ENCODE peak calls at places on chromosomes 13 and 19, in four cellular contexts. Q is GM12878, U is A673, D is suprapubic skin. N is an unnamed sample.

GRCh38 chr13:110390572-110390971 is 83.5 kb downstream of the COL4A2 start:
- DNase-seq in Q (no peak), U (no peak), D (no peak), N (peak; percentile 88)

GRCh38 chr19:41698746-41699230 is 9.6 kb upstream of the CEACAM5 start:
- DNase-seq in Q (peak; percentile 13), U (peak; percentile 51), D (no peak), N (no peak)

GRCh38 chr19:34457446-34457845 is 24.1 kb upstream of the WTIP start:
- DNase-seq in Q (no peak), U (peak; percentile 43), D (no peak), N (no peak)

GRCh38 chr13:59319276-59319675 is 844.5 kb downstream of the DIAPH3 start:
- DNase-seq in Q (no peak), U (peak; percentile 84), D (no peak), N (no peak)

GRCh38 chr19:58559275-58560006 is 1.0 kb upstream of the UBE2M start:
- DNase-seq in Q (peak; percentile 76), U (peak; percentile 92), D (peak; percentile 94), N (peak; percentile 70)

GRCh38 chr19:7870571-7871279 is 3.5 kb downstream of the PRR36 start:
- DNase-seq in Q (no peak), U (peak; percentile 89), D (peak; percentile 88), N (peak; percentile 61)

GRCh38 chr13:75637101-75637774 is 1.1 kb downstream of the LMO7 start:
- DNase-seq in Q (no peak), U (peak; percentile 25), D (no peak), N (no peak)

GRCh38 chr19:1713170-1713569 is 40.1 kb upstream of the ONECUT3 start:
- DNase-seq in Q (no peak), U (no peak), D (no peak), N (no peak)

GRCh38 chr13:93624371-93624777 is 397.8 kb downstream of the GPC6 start:
- DNase-seq in Q (no peak), U (no peak), D (no peak), N (no peak)

GRCh38 chr19:53019684-53020083 is 6.0 kb downstream of the ERVV-1 start:
- DNase-seq in Q (no peak), U (no peak), D (no peak), N (no peak)

GRCh38 chr13:107476068-107476467 is 739.3 kb downstream of the LIG4 start:
- DNase-seq in Q (no peak), U (no peak), D (no peak), N (no peak)

GRCh38 chr13:28493740-28494536 is 990 bp downstream of the FLT1 start:
- DNase-seq in Q (no peak), U (no peak), D (no peak), N (no peak)

GRCh38 chr19:10836478-10837325 is 690 bp upstream of the TMED1 start:
- DNase-seq in Q (no peak), U (peak; percentile 90), D (peak; percentile 87), N (no peak)

GRCh38 chr19:903266-903797 is 9.7 kb downstream of the R3HDM4 start:
- DNase-seq in Q (no peak), U (peak; percentile 56), D (no peak), N (no peak)

GRCh38 chr13:47215741-47216140 is 318.9 kb upstream of the HTR2A start:
- DNase-seq in Q (no peak), U (peak; percentile 38), D (no peak), N (peak; percentile 71)

GRCh38 chr13:44048326-44048725 is 168.6 kb downstream of the LACC1 start:
- DNase-seq in Q (no peak), U (peak; percentile 49), D (no peak), N (no peak)

GRCh38 chr13:76533251-76533650 is 353.0 kb downstream of the KCTD12 start:
- DNase-seq in Q (no peak), U (no peak), D (no peak), N (peak; percentile 50)

GRCh38 chr13:28117689-28118377 is 17.5 kb upstream of the FLT3 start:
- DNase-seq in Q (no peak), U (peak; percentile 49), D (no peak), N (no peak)

GRCh38 chr13:35987572-35988513 is 143.3 kb downstream of the DCLK1 start:
- DNase-seq in Q (no peak), U (no peak), D (no peak), N (no peak)

GRCh38 chr13:48400820-48401219 is 12.1 kb downstream of the LPAR6 start:
- DNase-seq in Q (peak; percentile 25), U (peak; percentile 11), D (no peak), N (peak; percentile 98)

GRCh38 chr19:51354103-51354741 is 12.0 kb downstream of the ETFB start:
- DNase-seq in Q (no peak), U (no peak), D (no peak), N (no peak)

GRCh38 chr19:8254286-8255001 is 45.3 kb downstream of the CERS4 start:
- DNase-seq in Q (no peak), U (no peak), D (no peak), N (no peak)

GRCh38 chr13:77919351-77920294 is 992 bp upstream of the EDNRB start:
- DNase-seq in Q (no peak), U (peak; percentile 67), D (peak; percentile 72), N (no peak)

GRCh38 chr13:52010890-52011689 is at the start of gene ATP7B:
- DNase-seq in Q (no peak), U (peak; percentile 24), D (peak; percentile 68), N (no peak)

DNA sequence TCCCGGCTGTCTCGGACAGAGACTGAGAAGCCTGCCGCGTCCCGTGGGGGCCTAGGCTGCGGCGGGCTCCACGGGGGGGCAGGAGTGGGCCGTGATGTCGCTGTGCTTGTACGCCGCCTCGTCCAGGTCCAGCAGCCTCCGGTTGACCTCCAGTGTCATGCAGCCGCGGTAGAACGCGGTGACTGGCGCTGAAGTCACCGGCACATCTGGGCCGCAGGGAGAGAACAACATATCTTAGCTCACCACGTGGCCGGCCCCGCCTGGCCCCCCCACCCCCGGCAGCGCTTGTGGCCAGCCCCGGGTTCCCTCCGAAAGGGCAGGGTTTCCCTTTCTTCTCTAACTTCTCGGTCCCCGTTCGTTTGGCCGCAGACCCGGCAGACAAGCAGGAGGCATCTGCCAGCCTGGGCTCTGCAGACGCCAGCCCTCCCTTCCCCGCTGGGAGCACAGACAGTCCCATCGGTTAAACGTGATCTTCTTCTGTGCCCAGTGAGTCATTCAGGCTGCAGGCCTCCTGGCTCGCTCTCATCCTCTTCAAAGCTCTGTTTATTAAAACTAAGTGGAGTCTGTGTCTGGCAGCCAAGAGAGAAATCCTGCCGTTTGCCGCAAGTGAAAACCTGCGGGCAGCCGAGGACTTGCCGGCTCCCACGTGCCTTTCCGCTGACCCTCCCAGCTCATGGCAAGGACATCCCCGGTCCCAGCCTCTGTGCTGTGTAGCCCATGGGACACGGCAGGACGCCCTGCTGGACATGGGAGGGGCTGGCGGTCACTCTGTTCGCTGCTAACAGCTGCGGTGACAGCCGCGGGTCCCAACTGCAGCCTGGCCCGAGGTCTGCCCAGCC is 42.8 kb downstream of the GAS6 start:
- DNase-seq in Q (no peak), U (peak; percentile 90), D (peak; percentile 90), N (peak; percentile 82)
- H3K4me3 ChIP-seq in Q (no peak overlapping the region), U (peak overlapping the region; percentile 21), D (peak overlapping the region; percentile 38), N (no peak overlapping the region)

GRCh38 chr13:45269204-45269603 is 68.4 kb upstream of the KCTD4 start:
- DNase-seq in Q (no peak), U (no peak), D (no peak), N (peak; percentile 18)
- TF ChIP-seq CTCF in Q (no peak), U (no peak), D (no peak), N (no peak)

DNA sequence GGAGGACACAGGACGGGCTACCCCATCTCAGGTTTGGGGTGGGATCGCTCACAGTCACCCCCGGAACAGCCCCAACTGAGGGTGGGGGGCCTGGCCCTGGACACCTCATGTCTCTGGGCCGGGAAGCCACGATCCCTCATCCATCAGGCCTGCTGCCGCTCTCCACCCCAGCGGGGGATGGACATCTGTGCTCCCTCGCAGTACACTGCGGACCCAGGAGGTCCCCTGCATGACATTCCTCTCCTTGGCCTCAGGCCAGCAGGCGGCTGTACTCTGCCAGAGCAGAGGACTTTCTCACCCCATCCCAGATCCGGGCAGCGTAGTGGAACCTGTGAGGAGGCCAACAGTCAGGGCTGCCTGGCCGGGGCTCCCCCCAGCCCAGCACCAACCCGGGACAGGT is 15.5 kb downstream of the IRGC start:
- DNase-seq in Q (no peak), U (no peak), D (no peak), N (no peak)
- H3K36me3 ChIP-seq in Q (peaks cover 36% of the 10 kb centered on the region), U (peaks cover 41% of the 10 kb centered on the region), D (peaks cover 72% of the 10 kb centered on the region), N (peaks cover 13% of the 10 kb centered on the region)

DNA sequence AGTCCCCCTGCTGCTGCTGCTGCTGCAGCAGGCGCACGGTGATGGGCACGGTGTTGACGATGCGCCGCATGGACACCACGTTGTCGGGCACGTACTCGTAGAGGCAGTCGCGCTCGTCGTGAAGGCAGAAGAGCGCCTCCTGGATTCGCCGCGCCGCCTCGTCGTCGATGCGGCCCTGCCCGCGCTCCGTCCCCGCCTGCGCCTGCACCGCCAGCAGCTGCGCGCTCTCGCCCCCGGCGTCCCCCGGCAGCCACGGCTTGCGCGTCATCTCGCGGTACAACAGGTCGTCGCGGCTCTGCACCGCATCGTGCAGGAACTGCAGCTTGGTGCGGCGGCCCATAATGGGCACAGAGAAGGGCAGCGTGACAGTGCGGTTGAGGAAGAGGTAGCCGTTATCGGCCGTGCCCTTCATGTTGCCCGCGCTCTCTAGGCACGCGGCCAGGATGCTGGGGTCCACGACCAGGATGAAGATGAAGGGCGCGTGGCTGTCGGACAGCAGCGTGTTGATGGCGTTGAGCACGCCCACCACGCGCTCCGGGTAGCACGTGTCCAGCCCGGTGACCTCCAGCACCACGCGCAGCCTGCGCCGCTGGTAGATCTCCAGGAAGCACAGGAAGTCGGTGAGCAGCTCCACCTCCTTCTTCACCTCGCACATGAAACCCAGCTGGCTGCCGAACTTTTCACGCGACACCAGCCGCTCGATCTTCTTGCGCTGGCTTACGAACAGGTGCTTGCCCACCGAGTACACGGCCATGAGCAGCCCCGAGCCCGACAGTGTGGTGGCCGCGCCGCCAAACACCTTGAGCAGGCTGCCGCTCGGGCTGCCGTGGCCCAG is 8.1 kb downstream of the NKPD1 start:
- DNase-seq in Q (no peak), U (peak; percentile 77), D (no peak), N (no peak)
- H3K4me3 ChIP-seq in Q (peak overlapping the region; percentile 5), U (peak overlapping the region; percentile 27), D (peak overlapping the region; percentile 38), N (no peak overlapping the region)

DNA sequence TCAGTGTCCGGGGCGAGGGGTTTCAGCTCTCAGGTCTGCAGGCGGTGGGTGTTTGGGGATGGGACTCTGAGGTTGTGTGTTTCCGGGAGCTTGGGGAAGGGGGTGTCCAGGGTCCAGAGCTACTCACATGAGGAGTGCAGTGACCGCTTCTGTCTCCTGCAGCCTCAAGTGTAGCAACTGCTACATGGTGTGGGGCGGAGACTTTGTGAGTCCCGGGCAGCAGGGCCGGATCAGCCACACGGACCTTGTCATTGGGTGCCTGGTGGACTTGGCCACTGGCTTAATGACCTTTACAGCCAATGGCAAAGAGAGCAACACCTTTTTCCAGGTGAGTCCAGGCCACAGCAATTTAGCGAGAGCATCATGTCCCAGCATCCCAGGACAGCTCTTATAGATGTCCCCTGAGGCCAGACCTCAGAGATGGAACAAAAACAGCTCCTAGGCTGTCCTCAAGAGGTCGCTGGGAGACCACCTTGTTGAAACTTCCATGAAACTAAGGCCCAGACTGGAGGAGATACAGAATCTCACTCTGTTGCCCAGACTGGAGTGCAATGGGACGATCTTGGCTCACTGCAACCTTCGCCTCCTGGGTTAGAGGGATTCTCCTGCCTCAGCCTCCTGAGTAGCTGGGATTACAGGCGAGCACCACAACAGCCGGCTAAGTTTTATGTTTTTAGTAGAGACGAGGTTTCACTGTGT is 44.9 kb downstream of the RYR1 start:
- DNase-seq in Q (no peak), U (peak; percentile 52), D (no peak), N (peak; percentile 1)
- TF ChIP-seq CTCF in Q (peak; percentile 29), U (peak; percentile 55), D (no peak), N (no peak)